ENCODE peak calls at places on chromosome 10, in four cellular contexts. T, F, J and A are unnamed samples.

GRCh38 chr10:3969876-3970666 is 185.1 kb upstream of the KLF6 start:
- DNase-seq in F (no peak), T (no peak), J (no peak), A (no peak)

GRCh38 chr10:86690657-86691084 is 22.4 kb downstream of the LDB3 start:
- DNase-seq in T (no peak), F (no peak), J (no peak), A (no peak)

GRCh38 chr10:21479553-21480315 is 45.7 kb downstream of the SKIDA1 start:
- DNase-seq in F (no peak), J (no peak), T (peak; percentile 27), A (no peak)

GRCh38 chr10:71314028-71314693 is 4.9 kb upstream of the SLC29A3 start:
- DNase-seq in T (no peak), J (peak; percentile 90), F (peak; percentile 55), A (no peak)

GRCh38 chr10:44835300-44835699 is 75.8 kb upstream of the TMEM72 start:
- DNase-seq in J (no peak), F (no peak), T (no peak), A (no peak)

GRCh38 chr10:58278274-58278961 is 9.5 kb downstream of the CISD1 start:
- DNase-seq in F (no peak), T (no peak), J (no peak), A (no peak)

GRCh38 chr10:110411047-110411410 is 86.7 kb upstream of the DUSP5 start:
- DNase-seq in T (no peak), F (peak; percentile 67), J (no peak), A (no peak)

GRCh38 chr10:70191906-70192305 is 21.6 kb upstream of the SAR1A start:
- DNase-seq in T (no peak), J (no peak), F (no peak), A (no peak)

GRCh38 chr10:88097092-88097894 is 233.9 kb downstream of the PTEN start:
- DNase-seq in J (no peak), T (no peak), F (peak; percentile 11), A (no peak)

GRCh38 chr10:122089343-122090015 is 100.5 kb downstream of the TACC2 start:
- DNase-seq in F (peak; percentile 34), J (no peak), T (peak; percentile 20), A (no peak)

GRCh38 chr10:108631332-108631731 is 1292.0 kb downstream of the XPNPEP1 start:
- DNase-seq in F (no peak), T (no peak), J (no peak), A (peak; percentile 23)

GRCh38 chr10:90857635-90858488 is at the start of gene HTR7:
- DNase-seq in J (peak; percentile 65), T (peak; percentile 16), F (peak; percentile 46), A (no peak)

GRCh38 chr10:3258291-3258848 is 85.8 kb upstream of the PITRM1 start:
- DNase-seq in T (no peak), F (no peak), J (no peak), A (no peak)

GRCh38 chr10:95578619-95579018 is 17.4 kb upstream of the SORBS1 start:
- DNase-seq in F (no peak), J (no peak), T (no peak), A (no peak)

GRCh38 chr10:90785782-90786181 is 72.1 kb downstream of the HTR7 start:
- DNase-seq in F (no peak), J (no peak), T (no peak), A (no peak)

GRCh38 chr10:63264852-63265617 is 131.9 kb downstream of the NRBF2 start:
- DNase-seq in T (peak; percentile 44), F (peak; percentile 70), J (peak; percentile 61), A (no peak)

GRCh38 chr10:93113042-93113441 is 39.3 kb downstream of the CYP26A1 start:
- DNase-seq in T (peak; percentile 49), J (no peak), F (no peak), A (no peak)

GRCh38 chr10:17512341-17513001 is 58.1 kb upstream of the ST8SIA6 start:
- DNase-seq in F (peak; percentile 91), T (no peak), J (no peak), A (no peak)

GRCh38 chr10:116722736-116723427 is 19.5 kb downstream of the HSPA12A start:
- DNase-seq in T (no peak), F (no peak), J (no peak), A (no peak)

GRCh38 chr10:48463318-48464003 is 141.4 kb downstream of the ARHGAP22 start:
- DNase-seq in F (no peak), T (no peak), J (peak; percentile 55), A (no peak)

GRCh38 chr10:52729259-52730104 is 43.1 kb downstream of the MBL2 start:
- DNase-seq in J (no peak), F (peak; percentile 36), T (peak; percentile 12), A (no peak)

GRCh38 chr10:24814568-24815313 is 91.1 kb upstream of the ARHGAP21 start:
- DNase-seq in J (no peak), F (peak; percentile 63), T (peak; percentile 24), A (no peak)

GRCh38 chr10:24722676-24723385 is 856 bp downstream of the ARHGAP21 start:
- DNase-seq in F (peak; percentile 60), J (peak; percentile 55), T (peak; percentile 41), A (no peak)

GRCh38 chr10:110081914-110082313 is 74.1 kb downstream of the ADD3 start:
- DNase-seq in F (peak; percentile 54), T (peak; percentile 66), J (no peak), A (no peak)

GRCh38 chr10:34139559-34139958 is 675.5 kb downstream of the PARD3 start:
- DNase-seq in F (peak; percentile 49), T (no peak), J (no peak), A (no peak)

GRCh38 chr10:106175760-106176377 is 988.6 kb downstream of the SORCS1 start:
- DNase-seq in J (peak; percentile 4), F (peak; percentile 12), T (no peak), A (no peak)

GRCh38 chr10:128011059-128011979 is 104.4 kb downstream of the PTPRE start:
- DNase-seq in T (peak; percentile 43), F (peak; percentile 68), J (peak; percentile 93), A (peak; percentile 19)

GRCh38 chr10:80407836-80408197 is 534 bp upstream of the PRXL2A start:
- DNase-seq in T (peak; percentile 63), J (no peak), F (peak; percentile 69), A (no peak)

GRCh38 chr10:46265981-46266505 is 20.8 kb upstream of the ANTXRL start:
- DNase-seq in T (no peak), J (no peak), F (no peak), A (no peak)

GRCh38 chr10:125343118-125343752 is 182.9 kb upstream of the CTBP2 start:
- DNase-seq in T (peak; percentile 7), J (no peak), F (peak; percentile 49), A (no peak)

GRCh38 chr10:101032637-101033201 is 1.7 kb downstream of the SFXN3 start:
- DNase-seq in T (peak; percentile 44), J (no peak), F (peak; percentile 65), A (no peak)

GRCh38 chr10:109966961-109967738 is 40.6 kb upstream of the ADD3 start:
- DNase-seq in T (peak; percentile 82), J (no peak), F (peak; percentile 23), A (no peak)

GRCh38 chr10:116753759-116754158 is 11.4 kb upstream of the HSPA12A start:
- DNase-seq in F (no peak), J (no peak), T (no peak), A (no peak)

GRCh38 chr10:24448351-24449009 is 239.5 kb downstream of the KIAA1217 start:
- DNase-seq in J (no peak), F (no peak), T (no peak), A (no peak)

GRCh38 chr10:93346060-93346459 is 136.1 kb downstream of the MYOF start:
- DNase-seq in J (no peak), T (no peak), F (no peak), A (no peak)

GRCh38 chr10:124593431-124593985 is 131.9 kb downstream of the LHPP start:
- DNase-seq in J (no peak), F (no peak), T (no peak), A (no peak)

GRCh38 chr10:114359953-114360345 is 44.4 kb downstream of the AFAP1L2 start:
- DNase-seq in F (no peak), J (no peak), T (no peak), A (no peak)

GRCh38 chr10:78856421-78856820 is 212.3 kb upstream of the ZMIZ1 start:
- DNase-seq in F (no peak), T (no peak), J (no peak), A (no peak)
- TF ChIP-seq CHD4 in F (no peak), T (no peak), J (no peak), A (no peak)

GRCh38 chr10:10804061-10804460 is 213.6 kb upstream of the CELF2 start:
- DNase-seq in J (no peak), T (no peak), F (no peak), A (no peak)

GRCh38 chr10:10807106-10807505 is 210.6 kb upstream of the CELF2 start:
- DNase-seq in F (no peak), J (no peak), T (no peak), A (no peak)

GRCh38 chr10:10804998-10805737 is 212.5 kb upstream of the CELF2 start:
- DNase-seq in J (no peak), T (peak; percentile 18), F (peak; percentile 4), A (no peak)

GRCh38 chr10:10798543-10799192 is 219.0 kb upstream of the CELF2 start:
- DNase-seq in F (no peak), J (no peak), T (no peak), A (no peak)

GRCh38 chr10:10803273-10803672 is 214.4 kb upstream of the CELF2 start:
- DNase-seq in T (no peak), F (no peak), J (no peak), A (no peak)
- TF ChIP-seq CHD4 in T (no peak), F (no peak), J (no peak), A (no peak)

GRCh38 chr10:75170215-75170614 is 40.4 kb upstream of the VDAC2 start:
- DNase-seq in F (no peak), T (no peak), J (no peak), A (no peak)

GRCh38 chr10:75176736-75177135 is 33.9 kb upstream of the VDAC2 start:
- DNase-seq in T (no peak), J (no peak), F (no peak), A (no peak)

GRCh38 chr10:75179657-75180177 is 30.9 kb upstream of the VDAC2 start:
- DNase-seq in F (no peak), T (no peak), J (no peak), A (no peak)

GRCh38 chr10:75176046-75176445 is 34.5 kb upstream of the VDAC2 start:
- DNase-seq in T (no peak), J (no peak), F (no peak), A (no peak)

GRCh38 chr10:75175046-75175445 is 35.5 kb upstream of the VDAC2 start:
- DNase-seq in T (no peak), J (no peak), F (no peak), A (no peak)
- TF ChIP-seq CHD4 in T (no peak), J (no peak), F (no peak), A (no peak)

GRCh38 chr10:97543025-97543546 is 29.5 kb upstream of the ANKRD2 start:
- DNase-seq in T (peak; percentile 50), J (peak; percentile 56), F (peak; percentile 76), A (no peak)
- TF ChIP-seq CHD4 in T (no peak), J (no peak), F (no peak), A (no peak)